ENCODE peak calls at places on chromosomes 3 and 15, in six cellular contexts. Q is T-helper 17 cell; Y is CD4-positive, CD25-positive, alpha-beta regulatory T cell; N is NCI-H1105; S is neural crest cell; K is foreskin fibroblast. H is an unnamed sample.

GRCh38 chr3:155356594-155357370 is 63.3 kb upstream of the STRIT1 start:
- DNase-seq in K (peak), Q (no peak), Y (no peak), S (no peak), N (no peak), H (no peak)

GRCh38 chr3:34132069-34132677 is 333.7 kb downstream of the PDCD6IP start:
- DNase-seq in K (no peak), S (no peak), N (no peak), Q (no peak), Y (no peak), H (no peak)

GRCh38 chr3:98529856-98530459 is 1.8 kb upstream of the GPR15 start:
- DNase-seq in K (no peak), S (no peak), Y (no peak), Q (no peak), N (no peak), H (no peak)

GRCh38 chr3:53242155-53242554 is 13.7 kb downstream of the TKT start:
- DNase-seq in N (no peak), K (no peak), Y (no peak), S (no peak), Q (no peak), H (no peak)

GRCh38 chr15:94033683-94034020 is 197.7 kb upstream of the MCTP2 start:
- DNase-seq in Y (no peak), N (no peak), Q (no peak), K (no peak), S (no peak), H (no peak)

GRCh38 chr3:71461098-71461497 is 122.4 kb downstream of the FOXP1 start:
- DNase-seq in N (no peak), Q (no peak), S (no peak), K (no peak), Y (no peak), H (no peak)

GRCh38 chr3:171115667-171116066 is 89.1 kb upstream of the SLC2A2 start:
- DNase-seq in Y (no peak), K (peak), N (no peak), S (no peak), Q (no peak), H (no peak)

GRCh38 chr15:71060983-71061382 is 54.3 kb upstream of the THSD4 start:
- DNase-seq in Y (no peak), Q (no peak), N (no peak), K (peak), S (no peak), H (no peak)

GRCh38 chr3:128493221-128494151 is 485 bp upstream of the GATA2 start:
- DNase-seq in Y (no peak), S (no peak), K (no peak), N (no peak), Q (no peak), H (no peak)

GRCh38 chr3:44186111-44186672 is 55.5 kb upstream of the TOPAZ1 start:
- DNase-seq in N (no peak), S (no peak), Q (no peak), Y (no peak), K (no peak), H (no peak)

GRCh38 chr3:77475545-77475944 is 435.6 kb downstream of the ROBO2 start:
- DNase-seq in S (no peak), Y (no peak), N (no peak), Q (no peak), K (no peak), H (no peak)